ENCODE peak calls at places on chromosome 17, in seven cellular contexts. One of them, this sample, is unnamed.

GRCh38 chr17:74768763-74769114 is 7.4 kb downstream of the NAT9 start:
- DNase-seq in GM12878: no peak
- DNase-seq in SK-N-SH: no peak
- DNase-seq in K562: no peak
- DNase-seq in HepG2: no peak
- DNase-seq in GM12891: no peak
- DNase-seq in GM12892: no peak
- DNase-seq in this sample: no peak

GRCh38 chr17:45775148-45775547 is 9.0 kb upstream of the CRHR1 start:
- DNase-seq in K562: no peak
- DNase-seq in SK-N-SH: no peak
- DNase-seq in HepG2: no peak
- DNase-seq in GM12878: no peak
- DNase-seq in GM12892: no peak
- DNase-seq in GM12891: no peak
- DNase-seq in this sample: no peak

GRCh38 chr17:63826468-63827001 is 696 bp upstream of the PSMC5 start:
- DNase-seq in K562: peak; percentile 32
- DNase-seq in GM12878: no peak
- DNase-seq in GM12891: no peak
- DNase-seq in GM12892: no peak
- DNase-seq in SK-N-SH: peak; percentile 55
- DNase-seq in HepG2: no peak
- DNase-seq in this sample: peak; percentile 66

GRCh38 chr17:27480699-27481098 is 24.5 kb downstream of the KSR1 start:
- DNase-seq in SK-N-SH: no peak
- DNase-seq in GM12891: no peak
- DNase-seq in GM12878: no peak
- DNase-seq in GM12892: no peak
- DNase-seq in K562: no peak
- DNase-seq in HepG2: no peak
- DNase-seq in this sample: no peak

GRCh38 chr17:31869797-31870568 is 10.9 kb upstream of the COPRS start:
- DNase-seq in HepG2: no peak
- DNase-seq in SK-N-SH: no peak
- DNase-seq in GM12892: no peak
- DNase-seq in K562: no peak
- DNase-seq in GM12878: no peak
- DNase-seq in GM12891: no peak
- DNase-seq in this sample: no peak

GRCh38 chr17:37124074-37124824 is 175.5 kb downstream of the AATF start:
- DNase-seq in GM12892: no peak
- DNase-seq in K562: no peak
- DNase-seq in SK-N-SH: no peak
- DNase-seq in GM12878: no peak
- DNase-seq in HepG2: no peak
- DNase-seq in GM12891: no peak
- DNase-seq in this sample: no peak

GRCh38 chr17:62652251-62653001 is 25.0 kb downstream of the MRC2 start:
- DNase-seq in GM12878: no peak
- DNase-seq in SK-N-SH: peak; percentile 88
- DNase-seq in HepG2: no peak
- DNase-seq in GM12892: no peak
- DNase-seq in K562: no peak
- DNase-seq in GM12891: no peak
- DNase-seq in this sample: peak; percentile 72

GRCh38 chr17:79789943-79790804 is 6.7 kb downstream of the CBX8 start:
- DNase-seq in GM12878: no peak
- DNase-seq in K562: peak; percentile 64
- DNase-seq in HepG2: no peak
- DNase-seq in GM12891: peak; percentile 88
- DNase-seq in GM12892: peak; percentile 91
- DNase-seq in SK-N-SH: peak; percentile 55
- DNase-seq in this sample: no peak

GRCh38 chr17:61212655-61213054 is 187.0 kb upstream of the TBX2 start:
- DNase-seq in SK-N-SH: no peak
- DNase-seq in GM12891: no peak
- DNase-seq in K562: no peak
- DNase-seq in HepG2: no peak
- DNase-seq in GM12892: no peak
- DNase-seq in GM12878: no peak
- DNase-seq in this sample: no peak

GRCh38 chr17:37607637-37608368 is 1.4 kb downstream of the SYNRG start:
- DNase-seq in SK-N-SH: no peak
- DNase-seq in GM12892: peak; percentile 11
- DNase-seq in K562: no peak
- DNase-seq in GM12891: no peak
- DNase-seq in HepG2: no peak
- DNase-seq in GM12878: no peak
- DNase-seq in this sample: no peak

GRCh38 chr17:75323043-75323591 is 33.9 kb upstream of the SLC25A19 start:
- DNase-seq in GM12891: no peak
- DNase-seq in K562: peak; percentile 91
- DNase-seq in SK-N-SH: peak; percentile 81
- DNase-seq in HepG2: peak; percentile 85
- DNase-seq in GM12892: no peak
- DNase-seq in GM12878: no peak
- DNase-seq in this sample: peak; percentile 74

GRCh38 chr17:8041249-8041928 is 2.5 kb downstream of the ALOX15B start:
- DNase-seq in SK-N-SH: peak; percentile 73
- DNase-seq in HepG2: peak; percentile 49
- DNase-seq in K562: peak; percentile 60
- DNase-seq in GM12891: peak; percentile 43
- DNase-seq in GM12878: no peak
- DNase-seq in GM12892: no peak
- DNase-seq in this sample: no peak

GRCh38 chr17:34579017-34579946 is at the start of gene TMEM132E:
- DNase-seq in GM12891: peak; percentile 30
- DNase-seq in SK-N-SH: peak; percentile 75
- DNase-seq in GM12878: no peak
- DNase-seq in HepG2: no peak
- DNase-seq in GM12892: no peak
- DNase-seq in K562: no peak
- DNase-seq in this sample: peak; percentile 75

GRCh38 chr17:2187758-2188157 is 115.8 kb downstream of the SMG6 start:
- DNase-seq in GM12878: no peak
- DNase-seq in HepG2: no peak
- DNase-seq in K562: no peak
- DNase-seq in GM12892: no peak
- DNase-seq in SK-N-SH: no peak
- DNase-seq in GM12891: no peak
- DNase-seq in this sample: no peak

GRCh38 chr17:8338806-8339205 is 834 bp upstream of the ODF4 start:
- DNase-seq in GM12891: no peak
- DNase-seq in K562: no peak
- DNase-seq in GM12892: no peak
- DNase-seq in HepG2: no peak
- DNase-seq in SK-N-SH: no peak
- DNase-seq in GM12878: no peak
- DNase-seq in this sample: no peak

GRCh38 chr17:37490638-37491614 is 1.2 kb downstream of the DUSP14 start:
- DNase-seq in GM12891: no peak
- DNase-seq in GM12878: no peak
- DNase-seq in K562: peak; percentile 89
- DNase-seq in SK-N-SH: no peak
- DNase-seq in GM12892: no peak
- DNase-seq in HepG2: peak; percentile 64
- DNase-seq in this sample: no peak

GRCh38 chr17:62968445-62968923 is 2.4 kb downstream of the TANC2 start:
- DNase-seq in HepG2: peak; percentile 83
- DNase-seq in SK-N-SH: peak; percentile 87
- DNase-seq in GM12878: peak; percentile 24
- DNase-seq in GM12892: peak; percentile 37
- DNase-seq in K562: peak; percentile 80
- DNase-seq in GM12891: peak; percentile 51
- DNase-seq in this sample: no peak

GRCh38 chr17:7884581-7885356 is 3.8 kb upstream of the CHD3 start:
- DNase-seq in GM12891: no peak
- DNase-seq in K562: peak; percentile 25
- DNase-seq in GM12878: no peak
- DNase-seq in GM12892: no peak
- DNase-seq in HepG2: no peak
- DNase-seq in SK-N-SH: peak; percentile 55
- DNase-seq in this sample: no peak

GRCh38 chr17:27895940-27896535 is 2.9 kb upstream of the LYRM9 start:
- DNase-seq in HepG2: no peak
- DNase-seq in GM12891: no peak
- DNase-seq in GM12878: no peak
- DNase-seq in K562: no peak
- DNase-seq in SK-N-SH: no peak
- DNase-seq in GM12892: no peak
- DNase-seq in this sample: no peak

GRCh38 chr17:55818451-55819375 is 67.9 kb downstream of the PCTP start:
- DNase-seq in GM12878: no peak
- DNase-seq in GM12892: no peak
- DNase-seq in GM12891: no peak
- DNase-seq in K562: no peak
- DNase-seq in SK-N-SH: no peak
- DNase-seq in HepG2: no peak
- DNase-seq in this sample: no peak

GRCh38 chr17:60135160-60135950 is 14.4 kb upstream of the CA4 start:
- DNase-seq in HepG2: peak; percentile 77
- DNase-seq in K562: peak; percentile 94
- DNase-seq in GM12878: peak; percentile 44
- DNase-seq in GM12892: peak; percentile 94
- DNase-seq in SK-N-SH: peak; percentile 99
- DNase-seq in GM12891: peak; percentile 93
- DNase-seq in this sample: no peak
- TF ChIP-seq TAF1 in HepG2: peak; percentile 63
- TF ChIP-seq TAF1 in K562: peak; percentile 56
- TF ChIP-seq TAF1 in GM12878: no peak
- TF ChIP-seq TAF1 in GM12892: peak; percentile 46
- TF ChIP-seq TAF1 in SK-N-SH: peak; percentile 78
- TF ChIP-seq TAF1 in GM12891: peak; percentile 58
- TF ChIP-seq TAF1 in this sample: peak; percentile 61

GRCh38 chr17:81229666-81229920 is 6.8 kb upstream of the CEP131 start:
- DNase-seq in HepG2: no peak
- DNase-seq in SK-N-SH: no peak
- DNase-seq in K562: no peak
- DNase-seq in GM12878: no peak
- DNase-seq in GM12891: no peak
- DNase-seq in GM12892: no peak
- DNase-seq in this sample: no peak
- TF ChIP-seq TAF1 in HepG2: no peak
- TF ChIP-seq TAF1 in SK-N-SH: no peak
- TF ChIP-seq TAF1 in K562: no peak
- TF ChIP-seq TAF1 in GM12878: no peak
- TF ChIP-seq TAF1 in GM12891: no peak
- TF ChIP-seq TAF1 in GM12892: no peak
- TF ChIP-seq TAF1 in this sample: no peak

DNA sequence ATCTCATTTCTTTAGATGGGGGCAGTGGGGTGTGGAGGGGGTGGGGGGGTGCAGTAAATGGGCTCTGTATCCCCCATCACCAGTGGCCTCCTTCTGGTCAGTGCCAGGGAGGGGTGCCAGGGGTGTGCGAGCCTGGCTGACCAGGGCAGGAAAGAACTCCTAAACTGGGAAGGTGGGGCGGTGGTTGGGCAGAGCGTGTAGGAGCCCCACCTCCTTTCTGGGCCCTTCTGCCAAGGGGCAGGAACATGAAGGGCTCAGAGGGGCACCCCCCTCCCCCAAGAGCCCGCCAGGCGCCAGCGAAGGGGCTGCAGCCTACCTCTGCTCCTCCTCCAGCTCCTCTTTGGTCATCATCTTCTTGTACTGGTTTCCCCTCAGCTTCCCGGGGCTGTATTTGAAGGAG is 26.0 kb downstream of the MXRA7 start:
- DNase-seq in SK-N-SH: no peak
- DNase-seq in GM12891: no peak
- DNase-seq in GM12878: no peak
- DNase-seq in K562: no peak
- DNase-seq in HepG2: no peak
- DNase-seq in GM12892: no peak
- DNase-seq in this sample: no peak
- TF ChIP-seq TAF1 in SK-N-SH: no peak
- TF ChIP-seq TAF1 in GM12891: no peak
- TF ChIP-seq TAF1 in GM12878: no peak
- TF ChIP-seq TAF1 in K562: no peak
- TF ChIP-seq TAF1 in HepG2: no peak
- TF ChIP-seq TAF1 in GM12892: no peak
- TF ChIP-seq TAF1 in this sample: no peak

GRCh38 chr17:21358185-21358584 is 18.0 kb upstream of the KCNJ12 start:
- DNase-seq in GM12878: no peak
- DNase-seq in GM12891: no peak
- DNase-seq in K562: no peak
- DNase-seq in SK-N-SH: no peak
- DNase-seq in HepG2: no peak
- DNase-seq in GM12892: no peak
- DNase-seq in this sample: no peak

GRCh38 chr17:21358682-21359482 is 17.3 kb upstream of the KCNJ12 start:
- DNase-seq in GM12891: no peak
- DNase-seq in SK-N-SH: no peak
- DNase-seq in GM12892: no peak
- DNase-seq in GM12878: no peak
- DNase-seq in HepG2: no peak
- DNase-seq in K562: no peak
- DNase-seq in this sample: no peak

GRCh38 chr17:21356537-21357127 is 19.5 kb upstream of the KCNJ12 start:
- DNase-seq in GM12878: no peak
- DNase-seq in HepG2: no peak
- DNase-seq in SK-N-SH: no peak
- DNase-seq in GM12891: no peak
- DNase-seq in K562: no peak
- DNase-seq in GM12892: no peak
- DNase-seq in this sample: no peak

GRCh38 chr17:21357281-21357680 is 18.9 kb upstream of the KCNJ12 start:
- DNase-seq in GM12878: no peak
- DNase-seq in HepG2: no peak
- DNase-seq in GM12892: no peak
- DNase-seq in GM12891: no peak
- DNase-seq in K562: no peak
- DNase-seq in SK-N-SH: no peak
- DNase-seq in this sample: no peak

DNA sequence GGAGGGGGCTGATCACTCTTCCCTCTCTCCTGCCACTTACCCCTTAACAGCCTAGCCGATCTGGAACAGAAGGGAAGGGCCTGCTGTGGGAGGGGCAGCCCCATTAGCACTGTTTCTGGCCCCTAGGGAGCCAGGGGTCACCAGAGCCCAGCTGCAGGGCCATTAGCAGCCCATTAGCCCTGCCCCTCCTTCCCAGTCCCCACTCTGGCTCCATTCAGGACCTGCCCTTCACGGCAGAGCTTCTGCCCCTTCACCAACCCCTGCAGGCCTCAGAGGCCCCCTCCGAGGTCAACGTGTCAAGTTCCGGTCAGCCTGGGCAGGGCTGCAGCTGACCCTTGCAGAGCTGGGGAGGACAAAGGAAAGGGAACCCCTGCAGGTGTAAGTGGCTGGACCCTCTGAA is 18.5 kb upstream of the KCNJ12 start:
- DNase-seq in GM12878: no peak
- DNase-seq in SK-N-SH: no peak
- DNase-seq in GM12891: no peak
- DNase-seq in GM12892: no peak
- DNase-seq in HepG2: no peak
- DNase-seq in K562: no peak
- DNase-seq in this sample: no peak
- TF ChIP-seq TAF1 in GM12878: no peak
- TF ChIP-seq TAF1 in SK-N-SH: no peak
- TF ChIP-seq TAF1 in GM12891: no peak
- TF ChIP-seq TAF1 in GM12892: no peak
- TF ChIP-seq TAF1 in HepG2: no peak
- TF ChIP-seq TAF1 in K562: no peak
- TF ChIP-seq TAF1 in this sample: no peak

GRCh38 chr17:13977837-13978236 is 91.5 kb upstream of the COX10 start:
- DNase-seq in GM12878: no peak
- DNase-seq in HepG2: no peak
- DNase-seq in SK-N-SH: no peak
- DNase-seq in K562: no peak
- DNase-seq in GM12891: no peak
- DNase-seq in GM12892: no peak
- DNase-seq in this sample: no peak
- TF ChIP-seq TAF1 in GM12878: no peak
- TF ChIP-seq TAF1 in HepG2: no peak
- TF ChIP-seq TAF1 in SK-N-SH: no peak
- TF ChIP-seq TAF1 in K562: no peak
- TF ChIP-seq TAF1 in GM12891: no peak
- TF ChIP-seq TAF1 in GM12892: no peak
- TF ChIP-seq TAF1 in this sample: no peak